ENCODE peak calls at places on chromosome 7, in eight cellular contexts. G is HEK293T; Q is SK-N-DZ; K is T follicular helper cell; S is amniotic epithelial cell; V is stimulated activated CD8-positive, alpha-beta memory T cell treated with anti-CD3 and anti-CD28 coated beads, Interleukin-4, amount 100 ng/mL, for 48 hours; F is activated CD4-positive, alpha-beta T cell treated with anti-CD3 and anti-CD28 coated beads, Interleukin-2, amount 50 U/mL, for 48 hours; X is BJ. M is an unnamed sample.
A peak's percentile ranks its signal among the peaks of the same experiment; 100 is the strongest.

GRCh38 chr7:16915405-16915804 is 33.6 kb upstream of the AGR3 start:
- DNase-seq in G (no peak), Q (no peak), K (no peak), S (peak; percentile 95), V (no peak), F (no peak), X (peak; percentile 75), M (no peak)

GRCh38 chr7:102165136-102165535 is 121.5 kb upstream of the SH2B2 start:
- DNase-seq in G (no peak), Q (no peak), K (no peak), S (peak; percentile 61), V (no peak), F (no peak), X (no peak), M (no peak)

GRCh38 chr7:69596723-69597277 is 1.5 kb upstream of the AUTS2 start:
- DNase-seq in G (no peak), Q (peak; percentile 24), K (no peak), S (no peak), V (peak; percentile 23), F (no peak), X (no peak), M (no peak)

GRCh38 chr7:99679400-99680191 is at the start of gene CYP3A5:
- DNase-seq in G (peak; percentile 23), Q (peak; percentile 36), K (no peak), S (peak; percentile 48), V (no peak), F (no peak), X (no peak), M (peak; percentile 27)

GRCh38 chr7:112204072-112204775 is 2.0 kb downstream of the DOCK4 start:
- DNase-seq in G (no peak), Q (peak; percentile 19), K (no peak), S (no peak), V (no peak), F (no peak), X (no peak), M (no peak)

GRCh38 chr7:102974366-102975236 is 61.8 kb downstream of the LRRC17 start:
- DNase-seq in G (no peak), Q (no peak), K (no peak), S (no peak), V (no peak), F (no peak), X (no peak), M (no peak)

GRCh38 chr7:5425507-5426225 is 2.0 kb upstream of the TNRC18 start:
- DNase-seq in G (no peak), Q (peak; percentile 89), K (no peak), S (peak; percentile 90), V (no peak), F (no peak), X (no peak), M (no peak)

GRCh38 chr7:28473567-28474266 is 61.4 kb downstream of the CREB5 start:
- DNase-seq in G (no peak), Q (no peak), K (no peak), S (no peak), V (no peak), F (no peak), X (no peak), M (no peak)

GRCh38 chr7:86937499-86937898 is 122.0 kb downstream of the ELAPOR2 start:
- DNase-seq in G (no peak), Q (peak; percentile 23), K (no peak), S (no peak), V (no peak), F (no peak), X (no peak), M (no peak)

GRCh38 chr7:129550673-129551360 is 48.5 kb downstream of the SMKR1 start:
- DNase-seq in G (no peak), Q (no peak), K (no peak), S (no peak), V (no peak), F (no peak), X (peak; percentile 91), M (no peak)

GRCh38 chr7:31896929-31897328 is 173.3 kb downstream of the PDE1C start:
- DNase-seq in G (peak; percentile 35), Q (no peak), K (no peak), S (peak; percentile 64), V (no peak), F (no peak), X (no peak), M (no peak)

GRCh38 chr7:151897201-151897711 is 20.3 kb upstream of the PRKAG2 start:
- DNase-seq in G (peak; percentile 76), Q (no peak), K (no peak), S (no peak), V (no peak), F (no peak), X (no peak), M (no peak)

GRCh38 chr7:48112431-48113165 is 23.5 kb downstream of the UPP1 start:
- DNase-seq in G (no peak), Q (no peak), K (no peak), S (peak; percentile 70), V (no peak), F (no peak), X (no peak), M (no peak)